ENCODE peak calls at places on chromosomes 13 and 19, in eight cellular contexts. H, E, V, P, L, T, S and M are unnamed samples.

GRCh38 chr13:80469841-80470378 is 129.0 kb upstream of the SPRY2 start:
- DNase-seq in S (no peak), H (no peak), L (no peak), V (peak; percentile 75), E (no peak), T (no peak), P (no peak), M (no peak)

GRCh38 chr13:108193806-108194205 is 21.5 kb downstream of the LIG4 start:
- DNase-seq in V (no peak), P (no peak), T (no peak), H (no peak), S (no peak), L (no peak), E (no peak), M (no peak)

GRCh38 chr19:50383307-50383851 is 768 bp upstream of the POLD1 start:
- DNase-seq in P (no peak), H (no peak), S (no peak), T (peak; percentile 7), E (no peak), L (no peak), V (no peak), M (no peak)

GRCh38 chr13:111049791-111050538 is 65.1 kb upstream of the ARHGEF7 start:
- DNase-seq in L (no peak), V (no peak), T (no peak), H (no peak), E (no peak), P (no peak), S (no peak), M (no peak)

GRCh38 chr19:29660835-29661234 is 4.4 kb upstream of the PLEKHF1 start:
- DNase-seq in H (no peak), P (no peak), T (no peak), E (peak; percentile 34), S (no peak), L (no peak), V (no peak), M (no peak)

GRCh38 chr13:97067342-97067895 is 73.1 kb upstream of the OXGR1 start:
- DNase-seq in P (no peak), L (no peak), T (no peak), V (no peak), E (no peak), S (no peak), H (no peak), M (no peak)

GRCh38 chr13:105327727-105328126 is 1207.7 kb downstream of the EFNB2 start:
- DNase-seq in T (no peak), L (no peak), V (no peak), E (no peak), H (no peak), P (peak; percentile 10), S (no peak), M (no peak)

GRCh38 chr13:111614613-111615012 is 294.2 kb downstream of the TEX29 start:
- DNase-seq in V (no peak), H (no peak), E (no peak), P (no peak), T (no peak), L (no peak), S (no peak), M (no peak)

GRCh38 chr19:39916236-39916635 is 18.2 kb downstream of the FCGBP start:
- DNase-seq in T (no peak), V (no peak), H (no peak), E (no peak), S (no peak), P (no peak), L (peak; percentile 72), M (no peak)

GRCh38 chr13:77523834-77524728 is 11.4 kb upstream of the SCEL start:
- DNase-seq in E (no peak), H (no peak), P (no peak), L (no peak), S (no peak), T (no peak), V (no peak), M (no peak)

GRCh38 chr13:100789481-100789880 is 114.9 kb upstream of the TMTC4 start:
- DNase-seq in H (no peak), S (no peak), L (no peak), P (no peak), T (no peak), V (no peak), E (no peak), M (no peak)